ENCODE peak calls at places on chromosomes 1 and 21, in six cellular contexts. One of them, this sample, is unnamed.

GRCh38 chr1:58657082-58657481 is 42.8 kb downstream of the MYSM1 start:
- DNase-seq in activated T-cell treated with anti-CD3 and anti-CD28 coated beads for 24 hours: no peak
- DNase-seq in cardiac fibroblast: no peak
- DNase-seq in fibroblast of the aortic adventitia: no peak
- DNase-seq in GM12865: no peak
- DNase-seq in A549: no peak
- DNase-seq in this sample: no peak

GRCh38 chr1:239630767-239631166 is 244.4 kb downstream of the CHRM3 start:
- DNase-seq in GM12865: no peak
- DNase-seq in fibroblast of the aortic adventitia: no peak
- DNase-seq in cardiac fibroblast: no peak
- DNase-seq in activated T-cell treated with anti-CD3 and anti-CD28 coated beads for 24 hours: no peak
- DNase-seq in A549: no peak
- DNase-seq in this sample: no peak

GRCh38 chr21:46150073-46150472 is 5.3 kb downstream of the FTCD start:
- DNase-seq in A549: no peak
- DNase-seq in GM12865: no peak
- DNase-seq in activated T-cell treated with anti-CD3 and anti-CD28 coated beads for 24 hours: no peak
- DNase-seq in fibroblast of the aortic adventitia: no peak
- DNase-seq in cardiac fibroblast: no peak
- DNase-seq in this sample: no peak

GRCh38 chr1:151998611-151999362 is 5.1 kb upstream of the S100A10 start:
- DNase-seq in GM12865: no peak
- DNase-seq in cardiac fibroblast: no peak
- DNase-seq in activated T-cell treated with anti-CD3 and anti-CD28 coated beads for 24 hours: no peak
- DNase-seq in fibroblast of the aortic adventitia: no peak
- DNase-seq in A549: peak
- DNase-seq in this sample: no peak

GRCh38 chr1:232555581-232556189 is 74.2 kb downstream of the SIPA1L2 start:
- DNase-seq in cardiac fibroblast: no peak
- DNase-seq in GM12865: no peak
- DNase-seq in activated T-cell treated with anti-CD3 and anti-CD28 coated beads for 24 hours: no peak
- DNase-seq in A549: no peak
- DNase-seq in fibroblast of the aortic adventitia: no peak
- DNase-seq in this sample: no peak

GRCh38 chr1:117339866-117340357 is 27.3 kb upstream of the MAN1A2 start:
- DNase-seq in GM12865: peak
- DNase-seq in activated T-cell treated with anti-CD3 and anti-CD28 coated beads for 24 hours: no peak
- DNase-seq in A549: peak
- DNase-seq in fibroblast of the aortic adventitia: peak
- DNase-seq in cardiac fibroblast: peak
- DNase-seq in this sample: no peak

GRCh38 chr1:26771643-26772321 is 16.0 kb upstream of the PIGV start:
- DNase-seq in cardiac fibroblast: peak
- DNase-seq in fibroblast of the aortic adventitia: peak
- DNase-seq in A549: peak
- DNase-seq in GM12865: peak
- DNase-seq in activated T-cell treated with anti-CD3 and anti-CD28 coated beads for 24 hours: no peak
- DNase-seq in this sample: peak

GRCh38 chr1:200977071-200977754 is 46.3 kb downstream of the KIF21B start:
- DNase-seq in activated T-cell treated with anti-CD3 and anti-CD28 coated beads for 24 hours: no peak
- DNase-seq in cardiac fibroblast: no peak
- DNase-seq in A549: no peak
- DNase-seq in GM12865: no peak
- DNase-seq in fibroblast of the aortic adventitia: no peak
- DNase-seq in this sample: no peak

GRCh38 chr1:230424440-230425251 is 1.5 kb downstream of the PGBD5 start:
- DNase-seq in A549: no peak
- DNase-seq in fibroblast of the aortic adventitia: no peak
- DNase-seq in activated T-cell treated with anti-CD3 and anti-CD28 coated beads for 24 hours: no peak
- DNase-seq in GM12865: no peak
- DNase-seq in cardiac fibroblast: no peak
- DNase-seq in this sample: no peak

GRCh38 chr1:116179886-116180474 is 68.8 kb downstream of the MAB21L3 start:
- DNase-seq in GM12865: no peak
- DNase-seq in cardiac fibroblast: no peak
- DNase-seq in activated T-cell treated with anti-CD3 and anti-CD28 coated beads for 24 hours: no peak
- DNase-seq in A549: no peak
- DNase-seq in fibroblast of the aortic adventitia: no peak
- DNase-seq in this sample: no peak

GRCh38 chr21:29170935-29171334 is 40.5 kb downstream of the MAP3K7CL start:
- DNase-seq in A549: no peak
- DNase-seq in activated T-cell treated with anti-CD3 and anti-CD28 coated beads for 24 hours: no peak
- DNase-seq in GM12865: no peak
- DNase-seq in fibroblast of the aortic adventitia: no peak
- DNase-seq in cardiac fibroblast: no peak
- DNase-seq in this sample: no peak

GRCh38 chr1:227532019-227532619 is 31.2 kb upstream of the ZNF678 start:
- DNase-seq in A549: no peak
- DNase-seq in cardiac fibroblast: no peak
- DNase-seq in activated T-cell treated with anti-CD3 and anti-CD28 coated beads for 24 hours: no peak
- DNase-seq in fibroblast of the aortic adventitia: no peak
- DNase-seq in GM12865: no peak
- DNase-seq in this sample: no peak

GRCh38 chr1:105072446-105072845 is 1322.7 kb downstream of the AMY1C start:
- DNase-seq in activated T-cell treated with anti-CD3 and anti-CD28 coated beads for 24 hours: no peak
- DNase-seq in cardiac fibroblast: no peak
- DNase-seq in fibroblast of the aortic adventitia: no peak
- DNase-seq in GM12865: no peak
- DNase-seq in A549: no peak
- DNase-seq in this sample: no peak

GRCh38 chr1:67211589-67212563 is 45.6 kb downstream of the IL23R start:
- DNase-seq in A549: peak
- DNase-seq in cardiac fibroblast: peak
- DNase-seq in GM12865: peak
- DNase-seq in activated T-cell treated with anti-CD3 and anti-CD28 coated beads for 24 hours: no peak
- DNase-seq in fibroblast of the aortic adventitia: peak
- DNase-seq in this sample: no peak

GRCh38 chr1:167413328-167413727 is 105.0 kb downstream of the CD247 start:
- DNase-seq in A549: no peak
- DNase-seq in fibroblast of the aortic adventitia: no peak
- DNase-seq in cardiac fibroblast: no peak
- DNase-seq in GM12865: no peak
- DNase-seq in activated T-cell treated with anti-CD3 and anti-CD28 coated beads for 24 hours: no peak
- DNase-seq in this sample: no peak

GRCh38 chr1:47533176-47534039 is 95.6 kb downstream of the FOXD2 start:
- DNase-seq in GM12865: no peak
- DNase-seq in cardiac fibroblast: peak
- DNase-seq in activated T-cell treated with anti-CD3 and anti-CD28 coated beads for 24 hours: no peak
- DNase-seq in A549: no peak
- DNase-seq in fibroblast of the aortic adventitia: peak
- DNase-seq in this sample: no peak

GRCh38 chr1:24193046-24193445 is 6.0 kb upstream of the IFNLR1 start:
- DNase-seq in cardiac fibroblast: peak
- DNase-seq in GM12865: no peak
- DNase-seq in A549: peak
- DNase-seq in activated T-cell treated with anti-CD3 and anti-CD28 coated beads for 24 hours: no peak
- DNase-seq in fibroblast of the aortic adventitia: no peak
- DNase-seq in this sample: no peak

GRCh38 chr1:79667848-79668696 is 661.5 kb upstream of the ADGRL4 start:
- DNase-seq in activated T-cell treated with anti-CD3 and anti-CD28 coated beads for 24 hours: no peak
- DNase-seq in A549: no peak
- DNase-seq in cardiac fibroblast: no peak
- DNase-seq in fibroblast of the aortic adventitia: no peak
- DNase-seq in GM12865: peak
- DNase-seq in this sample: no peak

GRCh38 chr1:109629372-109630030 is 9.9 kb downstream of the AMPD2 start:
- DNase-seq in activated T-cell treated with anti-CD3 and anti-CD28 coated beads for 24 hours: no peak
- DNase-seq in cardiac fibroblast: no peak
- DNase-seq in A549: no peak
- DNase-seq in fibroblast of the aortic adventitia: no peak
- DNase-seq in GM12865: no peak
- DNase-seq in this sample: no peak

GRCh38 chr1:53449026-53449425 is 10.2 kb upstream of the DMRTB1 start:
- DNase-seq in fibroblast of the aortic adventitia: peak
- DNase-seq in activated T-cell treated with anti-CD3 and anti-CD28 coated beads for 24 hours: no peak
- DNase-seq in A549: no peak
- DNase-seq in cardiac fibroblast: peak
- DNase-seq in GM12865: no peak
- DNase-seq in this sample: no peak

GRCh38 chr1:33094971-33095604 is 14.1 kb downstream of the AZIN2 start:
- DNase-seq in cardiac fibroblast: peak
- DNase-seq in A549: peak
- DNase-seq in fibroblast of the aortic adventitia: peak
- DNase-seq in activated T-cell treated with anti-CD3 and anti-CD28 coated beads for 24 hours: no peak
- DNase-seq in GM12865: peak
- DNase-seq in this sample: no peak

GRCh38 chr21:38955495-38955894 is 149.8 kb downstream of the ETS2 start:
- DNase-seq in cardiac fibroblast: peak
- DNase-seq in A549: no peak
- DNase-seq in GM12865: no peak
- DNase-seq in fibroblast of the aortic adventitia: no peak
- DNase-seq in activated T-cell treated with anti-CD3 and anti-CD28 coated beads for 24 hours: no peak
- DNase-seq in this sample: no peak

GRCh38 chr1:203743101-203743501 is 21.9 kb upstream of the LAX1 start:
- DNase-seq in activated T-cell treated with anti-CD3 and anti-CD28 coated beads for 24 hours: no peak
- DNase-seq in A549: no peak
- DNase-seq in GM12865: no peak
- DNase-seq in fibroblast of the aortic adventitia: peak
- DNase-seq in cardiac fibroblast: no peak
- DNase-seq in this sample: no peak

GRCh38 chr1:182226618-182227017 is 165.0 kb downstream of the GLUL start:
- DNase-seq in fibroblast of the aortic adventitia: no peak
- DNase-seq in cardiac fibroblast: no peak
- DNase-seq in activated T-cell treated with anti-CD3 and anti-CD28 coated beads for 24 hours: no peak
- DNase-seq in GM12865: no peak
- DNase-seq in A549: no peak
- DNase-seq in this sample: no peak

GRCh38 chr21:39843483-39843882 is 23.8 kb upstream of the PCP4 start:
- DNase-seq in fibroblast of the aortic adventitia: no peak
- DNase-seq in activated T-cell treated with anti-CD3 and anti-CD28 coated beads for 24 hours: no peak
- DNase-seq in A549: no peak
- DNase-seq in GM12865: no peak
- DNase-seq in cardiac fibroblast: no peak
- DNase-seq in this sample: no peak

GRCh38 chr1:156623946-156624813 is 5.0 kb downstream of the HAPLN2 start:
- DNase-seq in activated T-cell treated with anti-CD3 and anti-CD28 coated beads for 24 hours: no peak
- DNase-seq in fibroblast of the aortic adventitia: peak
- DNase-seq in GM12865: peak
- DNase-seq in A549: peak
- DNase-seq in cardiac fibroblast: peak
- DNase-seq in this sample: no peak

GRCh38 chr1:154324669-154325582 is at the start of gene ATP8B2:
- DNase-seq in fibroblast of the aortic adventitia: peak
- DNase-seq in activated T-cell treated with anti-CD3 and anti-CD28 coated beads for 24 hours: peak
- DNase-seq in GM12865: peak
- DNase-seq in cardiac fibroblast: peak
- DNase-seq in A549: peak
- DNase-seq in this sample: peak

GRCh38 chr1:17196496-17197180 is 8.3 kb upstream of the PADI1 start:
- DNase-seq in fibroblast of the aortic adventitia: no peak
- DNase-seq in A549: no peak
- DNase-seq in GM12865: no peak
- DNase-seq in activated T-cell treated with anti-CD3 and anti-CD28 coated beads for 24 hours: no peak
- DNase-seq in cardiac fibroblast: no peak
- DNase-seq in this sample: no peak

GRCh38 chr1:28668956-28669719 is 554 bp downstream of the GMEB1 start:
- DNase-seq in fibroblast of the aortic adventitia: peak
- DNase-seq in cardiac fibroblast: peak
- DNase-seq in GM12865: peak
- DNase-seq in activated T-cell treated with anti-CD3 and anti-CD28 coated beads for 24 hours: peak
- DNase-seq in A549: peak
- DNase-seq in this sample: peak

GRCh38 chr1:1990222-1990621 is 13.4 kb downstream of the CFAP74 start:
- DNase-seq in A549: no peak
- DNase-seq in GM12865: no peak
- DNase-seq in activated T-cell treated with anti-CD3 and anti-CD28 coated beads for 24 hours: no peak
- DNase-seq in cardiac fibroblast: peak
- DNase-seq in fibroblast of the aortic adventitia: peak
- DNase-seq in this sample: no peak

GRCh38 chr1:202162418-202163280 is 2.2 kb upstream of the PTPN7 start:
- DNase-seq in cardiac fibroblast: no peak
- DNase-seq in activated T-cell treated with anti-CD3 and anti-CD28 coated beads for 24 hours: no peak
- DNase-seq in fibroblast of the aortic adventitia: no peak
- DNase-seq in GM12865: no peak
- DNase-seq in A549: no peak
- DNase-seq in this sample: no peak

GRCh38 chr1:2130156-2130555 is 64.4 kb downstream of the FAAP20 start:
- DNase-seq in GM12865: no peak
- DNase-seq in activated T-cell treated with anti-CD3 and anti-CD28 coated beads for 24 hours: no peak
- DNase-seq in A549: no peak
- DNase-seq in cardiac fibroblast: no peak
- DNase-seq in fibroblast of the aortic adventitia: no peak
- DNase-seq in this sample: no peak

GRCh38 chr21:29601072-29601471 is 302.4 kb downstream of the BACH1 start:
- DNase-seq in A549: no peak
- DNase-seq in cardiac fibroblast: no peak
- DNase-seq in GM12865: no peak
- DNase-seq in activated T-cell treated with anti-CD3 and anti-CD28 coated beads for 24 hours: no peak
- DNase-seq in fibroblast of the aortic adventitia: no peak
- DNase-seq in this sample: no peak

GRCh38 chr1:103108525-103109150 is 316 bp upstream of the COL11A1 start:
- DNase-seq in fibroblast of the aortic adventitia: no peak
- DNase-seq in cardiac fibroblast: peak
- DNase-seq in activated T-cell treated with anti-CD3 and anti-CD28 coated beads for 24 hours: no peak
- DNase-seq in GM12865: no peak
- DNase-seq in A549: peak
- DNase-seq in this sample: no peak

GRCh38 chr1:177567393-177567792 is 396.6 kb downstream of the BRINP2 start:
- DNase-seq in activated T-cell treated with anti-CD3 and anti-CD28 coated beads for 24 hours: no peak
- DNase-seq in A549: peak
- DNase-seq in fibroblast of the aortic adventitia: peak
- DNase-seq in GM12865: peak
- DNase-seq in cardiac fibroblast: peak
- DNase-seq in this sample: no peak

GRCh38 chr1:246450485-246451251 is 56.4 kb downstream of the SMYD3 start:
- DNase-seq in cardiac fibroblast: peak
- DNase-seq in fibroblast of the aortic adventitia: peak
- DNase-seq in GM12865: peak
- DNase-seq in A549: peak
- DNase-seq in activated T-cell treated with anti-CD3 and anti-CD28 coated beads for 24 hours: no peak
- DNase-seq in this sample: no peak

GRCh38 chr1:153933420-153933819 is 10.6 kb upstream of the GATAD2B start:
- DNase-seq in activated T-cell treated with anti-CD3 and anti-CD28 coated beads for 24 hours: no peak
- DNase-seq in fibroblast of the aortic adventitia: no peak
- DNase-seq in A549: no peak
- DNase-seq in GM12865: no peak
- DNase-seq in cardiac fibroblast: no peak
- DNase-seq in this sample: no peak